ENCODE peak calls at places on chromosomes 7 and 10, in five cellular contexts. I is IMR-90, R is fibroblast of lung, D is SK-N-SH, B is neural progenitor cell. N is an unnamed sample.

GRCh38 chr7:17680943-17681351 is 259.3 kb downstream of the SNX13 start:
- DNase-seq in D (no peak), B (peak; percentile 11), I (peak; percentile 49), R (peak; percentile 73), N (no peak)

GRCh38 chr10:33341638-33342037 is 7.2 kb upstream of the NRP1 start:
- DNase-seq in D (no peak), R (peak; percentile 70), I (peak; percentile 62), B (no peak), N (peak; percentile 58)

GRCh38 chr10:13056461-13057077 is 43.4 kb upstream of the OPTN start:
- DNase-seq in B (peak; percentile 50), R (peak; percentile 14), D (peak; percentile 64), I (peak; percentile 16), N (no peak)

GRCh38 chr10:62765726-62766125 is 38.8 kb upstream of the ADO start:
- DNase-seq in B (no peak), R (no peak), D (no peak), I (no peak), N (no peak)

GRCh38 chr10:656883-657282 is 32.6 kb downstream of the DIP2C start:
- DNase-seq in I (no peak), D (no peak), B (no peak), R (no peak), N (no peak)

GRCh38 chr7:121547341-121548092 is 151.4 kb upstream of the FAM3C start:
- DNase-seq in D (peak; percentile 51), I (peak; percentile 78), R (peak; percentile 84), B (peak; percentile 75), N (peak; percentile 39)

GRCh38 chr10:94264085-94264484 is 98.7 kb downstream of the NOC3L start:
- DNase-seq in D (no peak), I (no peak), R (no peak), B (no peak), N (no peak)

GRCh38 chr10:62815373-62816111 is 624 bp downstream of the EGR2 start:
- DNase-seq in B (peak; percentile 50), R (no peak), D (peak; percentile 53), I (no peak), N (peak; percentile 90)

GRCh38 chr7:105014725-105015630 is 973 bp downstream of the KMT2E start:
- DNase-seq in I (peak; percentile 34), D (peak; percentile 57), B (peak; percentile 57), R (peak; percentile 51), N (peak; percentile 90)

GRCh38 chr7:116231543-116232401 is 21.4 kb downstream of the TES start:
- DNase-seq in D (no peak), I (peak; percentile 67), B (no peak), R (peak; percentile 81), N (no peak)

GRCh38 chr10:79383974-79384606 is 36.8 kb downstream of the PPIF start:
- DNase-seq in B (no peak), D (peak; percentile 19), I (no peak), R (no peak), N (peak; percentile 72)

GRCh38 chr10:31194986-31195385 is 124.0 kb upstream of the ZEB1 start:
- DNase-seq in B (no peak), R (no peak), I (peak; percentile 43), D (peak; percentile 41), N (no peak)

GRCh38 chr10:51808187-51808586 is 108.8 kb upstream of the CSTF2T start:
- DNase-seq in D (no peak), I (no peak), B (no peak), R (no peak), N (no peak)

GRCh38 chr7:20786779-20787651 is at the start of gene SP8:
- DNase-seq in I (peak; percentile 11), R (no peak), B (peak; percentile 95), D (peak; percentile 91), N (no peak)

GRCh38 chr7:21099432-21099831 is 312.7 kb upstream of the SP8 start:
- DNase-seq in R (peak; percentile 1), B (no peak), I (no peak), D (no peak), N (no peak)

GRCh38 chr7:105585850-105586500 is 4.7 kb upstream of the EFCAB10 start:
- DNase-seq in B (no peak), I (no peak), R (no peak), D (no peak), N (no peak)

GRCh38 chr7:107721286-107721685 is 22.7 kb upstream of the CBLL1 start:
- DNase-seq in B (no peak), D (no peak), R (no peak), I (no peak), N (no peak)

GRCh38 chr7:29970158-29970557 is 19.4 kb downstream of the SCRN1 start:
- DNase-seq in R (no peak), D (no peak), B (no peak), I (no peak), N (no peak)

GRCh38 chr7:25134360-25135010 is 9.4 kb upstream of the CYCS start:
- DNase-seq in I (peak; percentile 39), R (no peak), D (no peak), B (no peak), N (no peak)

GRCh38 chr7:77245015-77245755 is 45.6 kb upstream of the FGL2 start:
- DNase-seq in I (no peak), R (no peak), D (no peak), B (no peak), N (no peak)

GRCh38 chr10:118210276-118210675 is 131.8 kb downstream of the FAM204A start:
- DNase-seq in I (no peak), D (no peak), B (no peak), R (no peak), N (no peak)

GRCh38 chr10:75038335-75038734 is 73.1 kb upstream of the SAMD8 start:
- DNase-seq in D (peak; percentile 44), B (no peak), R (peak; percentile 56), I (peak; percentile 76), N (peak; percentile 91)

GRCh38 chr7:102221961-102222360 is 64.7 kb upstream of the SH2B2 start:
- DNase-seq in B (no peak), R (no peak), D (no peak), I (no peak), N (no peak)

GRCh38 chr7:158633055-158633956 is 45.7 kb upstream of the PTPRN2 start:
- DNase-seq in B (no peak), R (no peak), I (no peak), D (no peak), N (no peak)

GRCh38 chr10:101879456-101880189 is 36.0 kb upstream of the KCNIP2 start:
- DNase-seq in R (peak; percentile 37), D (no peak), B (no peak), I (peak; percentile 97), N (peak; percentile 71)

DNA sequence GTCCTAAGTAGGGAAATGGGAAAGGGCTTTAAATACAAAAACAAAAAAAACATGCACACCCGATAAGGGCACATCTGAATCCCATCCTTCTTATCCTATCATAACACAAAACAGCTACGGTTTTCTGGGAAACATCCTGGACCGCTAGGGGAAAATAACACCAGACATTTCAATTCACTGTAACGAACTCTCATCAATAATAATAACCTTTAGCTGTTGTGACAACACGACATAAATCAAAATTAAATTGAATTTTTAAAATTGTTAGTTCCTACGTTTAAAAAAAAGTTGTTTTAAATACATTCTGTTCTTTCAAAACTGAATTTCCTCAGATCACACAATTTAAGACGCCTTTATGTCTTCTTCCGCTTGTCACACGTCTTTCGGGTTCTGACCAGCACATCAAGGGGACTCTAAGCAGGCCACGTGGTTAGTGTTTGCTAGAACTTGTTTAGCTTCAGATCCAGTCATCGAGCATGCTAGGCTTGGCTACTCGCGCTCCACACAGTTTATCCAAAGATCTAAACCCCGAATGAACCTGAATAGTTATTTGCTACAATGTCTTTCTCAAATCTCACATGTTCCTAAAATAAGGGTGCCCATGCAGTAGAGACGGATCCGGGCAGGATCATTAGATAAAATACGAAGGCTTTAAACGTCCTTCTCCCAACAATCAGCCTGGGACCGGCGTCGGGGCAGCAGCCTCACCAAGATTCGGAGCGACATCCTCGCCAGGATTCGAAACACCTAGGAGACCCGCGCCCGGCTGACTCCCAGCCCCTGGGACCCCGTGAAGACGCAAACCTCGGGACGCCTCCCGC is 827 bp downstream of the IKZF5 start:
- DNase-seq in B (peak; percentile 62), R (peak; percentile 59), D (peak; percentile 46), I (peak; percentile 62), N (peak; percentile 88)
- H3K4me3 ChIP-seq in B (peak overlapping the region; percentile 80), R (peak overlapping the region; percentile 71), D (peak overlapping the region; percentile 99), I (peak overlapping the region; percentile 66), N (peak overlapping the region; percentile 94)

GRCh38 chr10:113021268-113022028 is 71.4 kb downstream of the TCF7L2 start:
- DNase-seq in D (no peak), I (no peak), R (no peak), B (no peak), N (no peak)

GRCh38 chr10:113020838-113021237 is 70.8 kb downstream of the TCF7L2 start:
- DNase-seq in D (no peak), R (no peak), I (no peak), B (no peak), N (peak; percentile 74)

GRCh38 chr10:113020425-113020753 is 70.3 kb downstream of the TCF7L2 start:
- DNase-seq in D (no peak), I (no peak), B (no peak), R (no peak), N (no peak)

GRCh38 chr10:113023017-113023416 is 73.0 kb downstream of the TCF7L2 start:
- DNase-seq in I (no peak), R (no peak), B (no peak), D (no peak), N (no peak)

GRCh38 chr10:113022265-113022664 is 72.2 kb downstream of the TCF7L2 start:
- DNase-seq in D (no peak), I (no peak), B (no peak), R (no peak), N (no peak)
- H4K20me1 ChIP-seq in D (peaks cover 34% of the 10 kb centered on the region), I (peaks cover 64% of the 10 kb centered on the region), B (peaks cover 100% of the 10 kb centered on the region), R (no peaks in the 10 kb centered on the region), N (peaks cover 54% of the 10 kb centered on the region)

GRCh38 chr10:71972746-71973695 is 8.8 kb downstream of the CHST3 start:
- DNase-seq in B (no peak), D (no peak), I (no peak), R (no peak), N (peak; percentile 49)
- H3K4me1 ChIP-seq in B (peaks cover 19% of the 10 kb centered on the region), D (peaks cover 48% of the 10 kb centered on the region), I (peaks cover 32% of the 10 kb centered on the region), R (peaks cover 38% of the 10 kb centered on the region), N (peaks cover 81% of the 10 kb centered on the region)

DNA sequence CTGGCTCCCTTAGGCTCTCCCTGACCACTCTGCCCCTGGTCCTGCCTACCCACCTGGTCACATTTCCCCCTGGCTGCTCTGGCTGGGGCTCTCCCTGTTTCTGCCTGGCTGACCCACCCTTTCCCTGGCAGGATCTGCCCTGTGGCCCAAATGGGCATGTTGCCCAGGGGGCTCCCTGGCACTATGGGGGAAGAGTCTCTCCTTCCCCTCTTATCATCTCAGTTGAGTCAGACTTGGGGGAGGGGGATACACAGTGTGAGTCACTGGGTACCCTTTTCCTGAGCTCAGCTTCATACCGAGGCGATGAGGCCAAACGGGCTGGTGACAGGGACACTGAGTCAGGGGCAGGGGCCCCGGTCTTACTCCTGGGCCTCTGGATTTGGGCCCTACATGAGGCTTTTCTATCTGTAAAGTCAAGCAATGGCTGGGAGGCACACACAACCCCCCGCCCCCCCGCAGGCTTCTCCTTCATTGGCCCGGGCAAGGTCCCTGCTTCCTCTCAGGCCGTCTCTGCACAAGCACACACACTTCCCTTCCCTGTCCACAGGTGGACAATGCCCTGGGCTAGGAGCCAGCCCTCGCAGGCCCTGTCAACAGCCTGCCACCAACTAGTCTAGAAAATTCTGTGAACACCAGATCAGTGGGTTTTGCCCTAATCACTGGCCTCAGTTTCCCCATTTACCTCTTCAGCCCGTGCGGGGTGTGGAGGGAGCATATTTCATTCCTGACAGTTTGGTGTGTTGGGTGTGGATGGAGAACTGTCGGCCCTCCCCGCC is 627 bp upstream of the FLNC start:
- DNase-seq in I (peak; percentile 84), R (peak; percentile 55), B (peak; percentile 24), D (peak; percentile 73), N (peak; percentile 94)
- H3K4me3 ChIP-seq in I (peak overlapping the region; percentile 3), R (peak overlapping the region; percentile 40), B (peak overlapping the region; percentile 53), D (peak overlapping the region; percentile 68), N (peak overlapping the region; percentile 95)